ENCODE peak calls at places on chromosomes 7 and 10, in five cellular contexts. H, N, K, J and M are unnamed samples. For H3K9me3, the result is how much of the 10 kb centered on the place peaks cover.

GRCh38 chr7:8085420-8085819 is 116.8 kb downstream of the GLCCI1 start:
- DNase-seq in N (no peak), K (no peak), H (no peak), J (no peak), M (no peak)

GRCh38 chr10:133160813-133161471 is 923 bp downstream of the KNDC1 start:
- DNase-seq in J (no peak), N (no peak), K (no peak), H (no peak), M (no peak)

GRCh38 chr7:133971658-133972057 is 155.5 kb upstream of the LRGUK start:
- DNase-seq in H (no peak), K (no peak), J (no peak), N (no peak), M (no peak)

GRCh38 chr7:48035967-48036478 is 680 bp downstream of the C7orf57 start:
- DNase-seq in N (no peak), H (no peak), J (no peak), K (peak), M (peak)

GRCh38 chr10:5546891-5547683 is 22.3 kb downstream of the CALML3 start:
- DNase-seq in H (peak), J (no peak), N (no peak), K (peak), M (peak)

GRCh38 chr10:79383974-79384606 is 36.8 kb downstream of the PPIF start:
- DNase-seq in J (peak), H (no peak), K (no peak), N (no peak), M (no peak)

GRCh38 chr10:86294346-86295265 is 72.0 kb downstream of the GRID1 start:
- DNase-seq in N (no peak), J (no peak), H (peak), K (no peak), M (no peak)

GRCh38 chr7:50667338-50667737 is 102.1 kb upstream of the DDC start:
- DNase-seq in H (peak), K (no peak), J (no peak), N (no peak), M (peak)

GRCh38 chr7:19009936-19010280 is 107.5 kb downstream of the TWIST1 start:
- DNase-seq in J (no peak), N (no peak), H (no peak), K (no peak), M (no peak)

GRCh38 chr10:14608381-14609001 is 166.2 kb downstream of the FAM107B start:
- DNase-seq in J (no peak), H (no peak), K (no peak), N (no peak), M (no peak)

GRCh38 chr7:517848-518629 is 1.6 kb downstream of the PDGFA start:
- DNase-seq in K (peak), N (no peak), J (peak), H (peak), M (peak)

GRCh38 chr7:114921636-114922150 is at the start of gene MDFIC:
- DNase-seq in H (no peak), N (no peak), J (peak), K (no peak), M (peak)

GRCh38 chr7:56009695-56010094 is 41.5 kb downstream of the PSPH start:
- DNase-seq in J (no peak), N (no peak), H (peak), K (no peak), M (peak)

GRCh38 chr10:19719320-19719719 is 96.9 kb upstream of the PLXDC2 start:
- DNase-seq in H (no peak), J (no peak), K (peak), N (peak), M (peak)

GRCh38 chr7:2288986-2289611 is 25.1 kb downstream of the SNX8 start:
- DNase-seq in K (no peak), H (no peak), N (no peak), J (no peak), M (no peak)

GRCh38 chr7:100623951-100624824 is 11.8 kb downstream of the MOSPD3 start:
- DNase-seq in K (no peak), H (no peak), N (no peak), J (no peak), M (no peak)

GRCh38 chr7:20896996-20897395 is 110.3 kb upstream of the SP8 start:
- DNase-seq in J (no peak), N (no peak), H (no peak), K (no peak), M (no peak)

GRCh38 chr10:102729090-102730026 is 14.4 kb upstream of the WBP1L start:
- DNase-seq in J (peak), H (peak), K (peak), N (no peak), M (peak)

GRCh38 chr10:15439381-15439837 is 68.3 kb upstream of the FAM171A1 start:
- DNase-seq in N (no peak), H (no peak), J (no peak), K (peak), M (peak)

GRCh38 chr7:50869108-50869716 is 86.5 kb upstream of the GRB10 start:
- DNase-seq in H (no peak), J (peak), K (peak), N (peak), M (peak)

GRCh38 chr7:1884583-1885350 is 214.7 kb downstream of the ELFN1 start:
- DNase-seq in H (no peak), N (no peak), K (no peak), J (no peak), M (peak)

GRCh38 chr10:110756886-110757285 is 112.8 kb downstream of the RBM20 start:
- DNase-seq in N (no peak), J (no peak), H (no peak), K (no peak), M (no peak)

GRCh38 chr7:7159063-7159645 is 23.2 kb upstream of the C1GALT1 start:
- DNase-seq in J (no peak), N (no peak), K (no peak), H (no peak), M (no peak)

GRCh38 chr10:129658673-129659072 is 191.6 kb downstream of the MGMT start:
- DNase-seq in K (no peak), H (no peak), J (no peak), N (no peak), M (no peak)

GRCh38 chr10:118045842-118046490 is 775 bp downstream of the RAB11FIP2 start:
- DNase-seq in N (no peak), K (peak), J (peak), H (peak), M (peak)

GRCh38 chr10:72316748-72317435 is 37.8 kb downstream of the DNAJB12 start:
- DNase-seq in H (peak), J (no peak), K (no peak), N (no peak), M (no peak)

GRCh38 chr7:52764502-52765169 is 270.8 kb upstream of the POM121L12 start:
- DNase-seq in N (no peak), K (peak), J (no peak), H (no peak), M (no peak)

GRCh38 chr7:949021-949934 is 5.2 kb downstream of the ADAP1 start:
- DNase-seq in J (no peak), H (peak), K (no peak), N (no peak), M (no peak)

GRCh38 chr7:128909605-128910568 is 622 bp downstream of the KCP start:
- DNase-seq in H (no peak), K (peak), N (peak), J (no peak), M (no peak)

GRCh38 chr7:140192176-140192575 is 15.4 kb upstream of the KDM7A start:
- DNase-seq in J (no peak), K (no peak), N (no peak), H (no peak), M (no peak)

GRCh38 chr7:104943502-104944343 is 70.3 kb upstream of the KMT2E start:
- DNase-seq in N (no peak), K (no peak), J (peak), H (peak), M (no peak)

GRCh38 chr10:4658777-4659176 is 167.2 kb upstream of the AKR1E2 start:
- DNase-seq in H (no peak), N (no peak), K (no peak), J (no peak), M (no peak)

GRCh38 chr7:66047426-66047825 is 28.2 kb upstream of the ASL start:
- DNase-seq in J (no peak), K (peak), N (peak), H (no peak), M (peak)

GRCh38 chr7:144391014-144391413 is 12.5 kb downstream of the NOBOX start:
- DNase-seq in K (no peak), J (no peak), H (no peak), N (no peak), M (no peak)

GRCh38 chr10:90418869-90419652 is 438.8 kb downstream of the HTR7 start:
- DNase-seq in K (peak), H (no peak), J (no peak), N (peak), M (peak)

DNA sequence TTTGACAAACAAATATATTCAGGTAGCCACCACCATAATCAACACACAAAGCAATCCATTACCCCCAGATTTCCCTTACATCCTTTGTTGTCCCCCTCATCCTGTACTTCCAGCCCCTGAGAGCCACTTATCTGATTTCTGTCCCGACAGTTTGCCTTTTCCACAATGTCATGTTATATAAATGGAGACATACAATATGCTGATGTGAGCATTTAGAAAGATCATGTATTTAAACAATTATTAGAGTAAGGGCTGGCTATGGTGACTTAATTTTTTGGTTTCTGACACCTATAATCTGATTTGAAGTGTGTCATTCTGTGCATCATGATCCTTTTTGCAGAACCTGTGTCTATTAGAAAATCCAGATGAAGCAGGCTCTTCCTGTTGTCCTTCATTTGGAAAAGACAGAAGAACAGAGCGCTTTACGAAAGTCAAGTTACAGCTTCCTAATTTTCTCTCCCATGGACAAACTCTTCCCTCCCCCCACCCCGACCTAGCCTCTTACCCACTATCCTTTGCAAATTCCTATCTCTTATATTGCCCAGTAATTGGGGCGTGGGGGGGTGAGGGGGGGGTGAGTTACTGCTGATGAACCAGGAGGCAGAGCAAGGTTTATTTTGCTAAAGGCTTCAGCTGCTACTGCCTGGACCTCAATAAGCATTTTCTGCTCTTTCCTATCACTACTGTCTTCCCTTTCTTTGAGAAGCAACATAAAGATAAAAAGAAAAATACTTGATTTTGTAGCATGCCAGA is 252.4 kb upstream of the C7orf33 start:
- DNase-seq in H (no peak), N (no peak), J (no peak), K (no peak), M (no peak)
- H3K4me3 ChIP-seq in H (no peak), N (no peak), J (no peak), K (no peak), M (no peak)

DNA sequence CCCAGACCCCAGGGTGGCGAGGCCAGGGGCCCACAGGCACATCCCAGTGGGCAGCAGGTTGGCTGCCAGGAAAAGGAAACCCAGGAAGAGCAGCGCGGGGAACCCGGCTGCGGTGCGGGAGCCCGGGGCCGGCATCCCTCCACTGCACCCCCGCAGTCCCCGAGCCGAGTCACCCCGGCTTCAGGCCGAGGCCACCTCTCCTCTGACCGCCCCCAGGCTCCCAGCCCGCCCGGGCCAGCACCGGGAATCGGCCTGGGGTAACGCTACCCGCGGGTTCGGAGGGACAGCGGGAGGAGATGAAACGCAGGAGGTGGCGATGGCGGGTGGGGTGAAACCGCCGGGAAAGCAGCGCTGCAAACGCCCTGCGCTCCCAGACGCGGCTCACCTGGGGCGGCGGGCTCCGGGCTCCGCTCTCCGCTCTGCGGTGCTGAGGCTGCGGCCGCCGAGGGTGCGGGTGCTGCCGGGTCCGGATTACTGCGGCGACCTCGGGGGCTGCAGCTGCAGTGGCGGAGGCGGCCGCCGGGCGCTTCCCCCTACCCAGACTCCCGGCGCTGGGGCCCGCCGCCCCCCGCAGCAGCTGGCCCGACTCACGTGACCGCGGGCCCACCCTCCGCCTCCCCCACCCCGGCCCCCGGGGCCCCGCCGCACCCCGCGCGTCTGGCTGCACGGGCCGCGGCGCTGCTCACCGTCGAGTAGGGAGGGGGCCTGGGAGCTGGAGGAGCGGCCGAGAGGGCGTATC is at the start of gene SCRN1:
- DNase-seq in N (no peak), J (peak), K (peak), H (peak), M (peak)
- H3K9me3 ChIP-seq in N (under half), J (under half), K (under half), H (under half), M (under half)

GRCh38 chr10:32131388-32131787 is 75.2 kb upstream of the KIF5B start:
- DNase-seq in N (no peak), J (no peak), H (no peak), K (no peak), M (no peak)

GRCh38 chr10:32132357-32132756 is 76.1 kb upstream of the KIF5B start:
- DNase-seq in H (no peak), N (no peak), J (no peak), K (no peak), M (no peak)

GRCh38 chr10:32125023-32125422 is 68.8 kb upstream of the KIF5B start:
- DNase-seq in J (no peak), H (no peak), N (no peak), K (no peak), M (no peak)

DNA sequence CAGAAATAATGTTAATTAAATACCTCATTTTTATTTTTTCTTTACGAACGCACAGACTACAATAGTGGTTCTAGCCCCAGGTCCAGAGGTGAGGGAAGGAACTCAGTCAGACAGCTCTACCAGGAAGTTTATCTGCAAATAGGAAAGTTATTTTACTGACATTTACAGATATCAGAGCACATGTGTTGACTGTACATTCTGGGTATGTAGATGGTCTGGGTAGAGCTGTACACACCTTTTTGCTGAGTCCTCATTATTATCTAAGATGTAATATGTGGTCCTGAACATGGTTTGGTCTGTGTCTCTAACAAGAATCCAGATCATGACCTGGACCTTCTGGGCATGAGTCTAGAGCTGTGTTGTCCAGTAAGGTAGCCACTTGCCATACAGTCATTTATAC is 74.6 kb upstream of the KIF5B start:
- DNase-seq in N (no peak), J (no peak), K (no peak), H (no peak), M (no peak)
- H3K4me3 ChIP-seq in N (no peak), J (no peak), K (no peak), H (no peak), M (no peak)

DNA sequence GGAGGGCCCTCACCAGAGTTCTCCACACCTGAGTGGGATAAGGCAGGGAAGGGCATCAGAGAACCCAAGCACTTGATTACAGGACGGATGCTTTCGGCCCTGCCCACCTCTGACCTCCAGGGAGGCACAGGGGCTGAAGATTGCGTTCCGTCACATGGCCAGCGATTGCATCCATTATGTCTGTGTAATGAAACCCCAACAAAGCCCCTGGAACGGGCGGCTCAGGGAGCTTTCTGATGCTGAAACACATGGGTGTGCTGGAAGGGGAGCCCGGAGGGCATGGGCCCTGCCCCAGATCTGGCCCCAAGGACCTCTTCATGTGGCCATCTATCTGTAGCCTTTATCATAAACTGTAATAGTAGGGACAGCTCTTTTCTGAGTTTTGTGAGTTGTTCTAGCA is 117.2 kb downstream of the PTPN20 start:
- DNase-seq in J (no peak), K (no peak), N (no peak), H (peak), M (no peak)
- H3K9me3 ChIP-seq in J (under half), K (under half), N (under half), H (under half), M (under half)

DNA sequence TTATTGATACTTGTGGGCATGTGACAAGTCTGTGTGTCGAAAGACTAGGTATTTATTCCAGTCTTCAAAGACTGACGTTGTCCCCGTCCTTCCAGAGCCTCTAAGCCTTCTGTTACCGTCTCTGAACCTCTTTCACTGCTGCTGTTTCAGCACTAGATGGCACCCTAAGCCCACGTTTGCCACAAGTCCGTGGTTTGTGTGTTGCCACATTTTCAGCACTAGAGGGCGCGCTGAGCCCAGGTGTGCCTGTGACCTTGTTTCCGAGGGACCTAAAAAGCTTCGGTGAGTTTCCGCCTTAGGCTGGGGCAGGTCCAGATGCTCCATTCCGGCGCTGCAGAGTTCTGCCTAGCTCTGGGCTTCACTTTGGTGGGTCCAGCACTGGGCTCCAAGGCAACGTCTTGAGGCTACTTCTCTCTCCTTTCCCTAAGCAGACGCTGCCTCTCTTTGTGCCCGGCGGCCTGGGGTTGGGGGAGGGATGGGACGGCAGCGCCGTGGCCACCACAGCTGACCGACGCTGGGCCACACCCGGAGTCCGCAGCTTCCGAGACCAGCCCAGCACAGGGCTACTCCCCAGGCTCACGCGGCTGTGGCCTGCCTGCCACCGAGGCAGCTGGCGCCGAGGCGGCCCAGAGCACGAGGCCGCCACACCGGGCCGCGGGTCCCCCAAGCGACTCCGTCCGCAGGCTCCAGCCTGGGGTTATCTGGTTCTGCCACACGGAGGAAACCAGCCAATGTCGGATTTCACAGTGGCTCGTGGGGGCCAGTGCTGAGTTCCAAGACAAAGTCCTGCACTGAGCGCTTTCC is 520.2 kb downstream of the REEP3 start:
- DNase-seq in J (peak), H (peak), N (peak), K (peak), M (peak)
- H3K4me3 ChIP-seq in J (peak), H (peak), N (peak), K (peak), M (peak)

DNA sequence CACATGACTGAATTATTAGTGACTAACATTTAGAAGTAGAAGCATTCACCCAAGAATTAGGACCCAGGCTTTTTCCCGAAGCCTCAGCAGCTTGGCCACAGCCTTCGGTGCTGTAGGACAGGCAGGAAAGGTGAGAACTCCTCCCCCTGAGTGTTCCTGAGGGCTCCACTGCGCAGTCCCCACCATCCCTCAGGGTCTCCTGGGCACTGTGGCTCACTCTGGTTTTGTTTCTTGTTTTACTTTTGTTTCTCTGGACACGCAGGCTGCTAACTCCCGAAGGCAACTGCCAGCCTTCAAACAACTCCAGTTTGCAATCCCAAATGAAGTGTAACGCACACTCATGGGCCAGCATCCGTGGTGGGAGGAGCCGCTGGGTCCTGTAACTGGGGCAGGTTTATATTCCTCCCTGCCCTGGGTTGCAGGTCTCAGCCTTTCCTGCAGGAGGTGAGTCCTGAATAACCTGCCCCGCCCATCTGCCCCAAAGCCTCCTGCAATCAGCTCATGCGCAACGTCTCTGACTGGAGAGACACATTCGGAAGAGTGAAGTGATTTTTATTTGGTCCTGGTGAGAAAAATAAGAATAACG is 492.9 kb downstream of the PTPRN2 start:
- DNase-seq in H (peak), J (no peak), N (no peak), K (no peak), M (no peak)
- H3K9me3 ChIP-seq in H (under half), J (under half), N (under half), K (under half), M (under half)